ENCODE peak calls at places on chromosomes 13 and 19, in ten cellular contexts. A, V, B, R, L, S, O, H, M and C are unnamed samples.

GRCh38 chr19:5048727-5049553 is 80.0 kb downstream of the KDM4B start:
- DNase-seq in S (no peak), M (no peak), V (no peak), B (no peak), A (no peak), R (no peak), L (no peak), O (peak), H (peak), C (no peak)

GRCh38 chr13:76854894-76855293 is 31.3 kb downstream of the KCTD12 start:
- DNase-seq in S (no peak), O (no peak), L (no peak), H (no peak), B (no peak), A (no peak), V (no peak), R (no peak), M (no peak), C (no peak)

GRCh38 chr19:57552432-57552831 is 7.2 kb downstream of the ZNF550 start:
- DNase-seq in M (no peak), A (no peak), L (no peak), O (no peak), B (no peak), R (no peak), S (no peak), H (no peak), V (no peak), C (no peak)

GRCh38 chr13:52393572-52394357 is 12.2 kb downstream of the THSD1 start:
- DNase-seq in S (no peak), V (no peak), M (no peak), H (no peak), R (no peak), L (no peak), A (no peak), O (no peak), B (no peak), C (no peak)

GRCh38 chr19:6269101-6269886 is 10.5 kb downstream of the MLLT1 start:
- DNase-seq in R (no peak), O (no peak), H (no peak), M (no peak), A (no peak), B (peak), V (no peak), S (no peak), L (no peak), C (no peak)

GRCh38 chr19:45881082-45881908 is 4.6 kb downstream of the IRF2BP1 start:
- DNase-seq in A (no peak), S (no peak), M (no peak), B (no peak), L (no peak), H (no peak), V (no peak), R (no peak), O (no peak), C (no peak)

GRCh38 chr19:56153507-56153906 is 12.4 kb downstream of the ZNF444 start:
- DNase-seq in M (no peak), S (no peak), B (no peak), A (no peak), V (no peak), H (no peak), R (no peak), L (no peak), O (no peak), C (no peak)

GRCh38 chr19:1312732-1313694 is 27.3 kb downstream of the EFNA2 start:
- DNase-seq in R (peak), V (no peak), H (no peak), A (no peak), L (no peak), S (no peak), B (peak), O (peak), M (no peak), C (no peak)

GRCh38 chr19:383922-384800 is 24.8 kb downstream of the C2CD4C start:
- DNase-seq in A (no peak), O (no peak), V (no peak), M (no peak), L (no peak), H (no peak), S (no peak), B (peak), R (no peak), C (no peak)

GRCh38 chr19:10587022-10587838 is at the start of gene AP1M2:
- DNase-seq in S (peak), H (peak), V (no peak), M (no peak), A (no peak), R (no peak), B (no peak), O (peak), L (no peak), C (no peak)

GRCh38 chr19:47523473-47523872 is 8.6 kb upstream of the NAPA start:
- DNase-seq in H (peak), B (no peak), A (peak), L (no peak), O (no peak), V (no peak), R (no peak), M (no peak), S (no peak), C (no peak)

GRCh38 chr19:54125713-54126112 is 10.2 kb downstream of the PRPF31 start:
- DNase-seq in S (no peak), V (no peak), O (peak), B (peak), R (no peak), H (no peak), A (no peak), M (no peak), L (no peak), C (no peak)

GRCh38 chr13:106038752-106039151 is 496.7 kb downstream of the EFNB2 start:
- DNase-seq in B (no peak), O (no peak), A (no peak), R (no peak), V (no peak), H (no peak), M (no peak), S (no peak), L (no peak), C (no peak)

GRCh38 chr19:4304509-4305252 is at the start of gene FSD1:
- DNase-seq in V (peak), S (peak), M (no peak), L (peak), R (peak), B (no peak), A (no peak), O (no peak), H (peak), C (no peak)

GRCh38 chr13:51331354-51331861 is 8.1 kb upstream of the SERPINE3 start:
- DNase-seq in A (no peak), R (peak), O (no peak), B (no peak), M (no peak), V (no peak), S (no peak), L (no peak), H (no peak), C (no peak)

GRCh38 chr19:2135474-2136402 is 15.6 kb downstream of the AP3D1 start:
- DNase-seq in O (no peak), A (no peak), R (no peak), L (no peak), H (no peak), S (no peak), V (no peak), M (no peak), B (no peak), C (no peak)

GRCh38 chr19:3945838-3946237 is 13.0 kb downstream of the NMRK2 start:
- DNase-seq in H (no peak), M (no peak), S (no peak), V (no peak), A (no peak), R (no peak), O (no peak), B (no peak), L (no peak), C (no peak)

GRCh38 chr13:74270018-74270417 is 135.8 kb upstream of the KLF12 start:
- DNase-seq in B (no peak), M (no peak), H (no peak), V (no peak), L (no peak), A (no peak), R (no peak), S (no peak), O (no peak), C (no peak)